ENCODE peak calls at places on chromosomes 12 and 14, in seven cellular contexts. One of them, this sample, is unnamed.
A peak's percentile ranks its signal among the peaks of the same experiment; 100 is the strongest.

GRCh38 chr12:50924439-50925341 is 27.7 kb upstream of the HIGD1C start:
- DNase-seq in astrocyte of the spinal cord: peak; percentile 98
- DNase-seq in ovary: peak; percentile 85
- DNase-seq in cardiac fibroblast: peak; percentile 96
- DNase-seq in fibroblast of lung: peak; percentile 91
- DNase-seq in BJ: peak; percentile 44
- DNase-seq in endothelial cell of umbilical vein: peak; percentile 94
- DNase-seq in this sample: no peak

GRCh38 chr12:120118710-120119097 is 2.2 kb upstream of the RAB35 start:
- DNase-seq in ovary: no peak
- DNase-seq in cardiac fibroblast: peak; percentile 54
- DNase-seq in BJ: peak; percentile 53
- DNase-seq in endothelial cell of umbilical vein: peak; percentile 67
- DNase-seq in astrocyte of the spinal cord: no peak
- DNase-seq in fibroblast of lung: peak; percentile 20
- DNase-seq in this sample: peak; percentile 37

GRCh38 chr14:61451491-61451890 is 130.1 kb downstream of the PRKCH start:
- DNase-seq in astrocyte of the spinal cord: no peak
- DNase-seq in fibroblast of lung: no peak
- DNase-seq in cardiac fibroblast: no peak
- DNase-seq in ovary: no peak
- DNase-seq in endothelial cell of umbilical vein: no peak
- DNase-seq in BJ: no peak
- DNase-seq in this sample: no peak

GRCh38 chr12:109069307-109070231 is 17.2 kb downstream of the USP30 start:
- DNase-seq in BJ: no peak
- DNase-seq in astrocyte of the spinal cord: no peak
- DNase-seq in endothelial cell of umbilical vein: no peak
- DNase-seq in cardiac fibroblast: no peak
- DNase-seq in ovary: no peak
- DNase-seq in fibroblast of lung: no peak
- DNase-seq in this sample: no peak

GRCh38 chr12:27531916-27532315 is 7.9 kb downstream of the PPFIBP1 start:
- DNase-seq in BJ: no peak
- DNase-seq in endothelial cell of umbilical vein: no peak
- DNase-seq in fibroblast of lung: no peak
- DNase-seq in astrocyte of the spinal cord: no peak
- DNase-seq in cardiac fibroblast: peak; percentile 51
- DNase-seq in ovary: no peak
- DNase-seq in this sample: no peak

GRCh38 chr12:107331912-107332311 is 238.6 kb upstream of the CRY1 start:
- DNase-seq in cardiac fibroblast: peak; percentile 8
- DNase-seq in BJ: no peak
- DNase-seq in fibroblast of lung: no peak
- DNase-seq in endothelial cell of umbilical vein: no peak
- DNase-seq in ovary: no peak
- DNase-seq in astrocyte of the spinal cord: no peak
- DNase-seq in this sample: no peak

GRCh38 chr14:52052289-52052943 is 16.4 kb downstream of the NID2 start:
- DNase-seq in fibroblast of lung: peak; percentile 86
- DNase-seq in astrocyte of the spinal cord: no peak
- DNase-seq in cardiac fibroblast: peak; percentile 90
- DNase-seq in ovary: no peak
- DNase-seq in BJ: peak; percentile 84
- DNase-seq in endothelial cell of umbilical vein: no peak
- DNase-seq in this sample: peak; percentile 77

GRCh38 chr14:22634233-22634632 is 9.9 kb downstream of the OR6J1 start:
- DNase-seq in endothelial cell of umbilical vein: no peak
- DNase-seq in astrocyte of the spinal cord: no peak
- DNase-seq in BJ: no peak
- DNase-seq in ovary: no peak
- DNase-seq in cardiac fibroblast: no peak
- DNase-seq in fibroblast of lung: no peak
- DNase-seq in this sample: no peak

GRCh38 chr14:67187826-67188225 is 1.4 kb upstream of the GARIN2 start:
- DNase-seq in cardiac fibroblast: peak; percentile 69
- DNase-seq in ovary: no peak
- DNase-seq in fibroblast of lung: peak; percentile 97
- DNase-seq in astrocyte of the spinal cord: peak; percentile 86
- DNase-seq in BJ: no peak
- DNase-seq in endothelial cell of umbilical vein: no peak
- DNase-seq in this sample: peak; percentile 31

GRCh38 chr14:104343690-104344640 is 205.6 kb downstream of the KIF26A start:
- DNase-seq in ovary: peak; percentile 8
- DNase-seq in BJ: no peak
- DNase-seq in astrocyte of the spinal cord: no peak
- DNase-seq in fibroblast of lung: no peak
- DNase-seq in cardiac fibroblast: no peak
- DNase-seq in endothelial cell of umbilical vein: no peak
- DNase-seq in this sample: no peak

GRCh38 chr12:115873416-115874082 is 403.9 kb downstream of the MED13L start:
- DNase-seq in cardiac fibroblast: no peak
- DNase-seq in fibroblast of lung: no peak
- DNase-seq in ovary: no peak
- DNase-seq in astrocyte of the spinal cord: no peak
- DNase-seq in BJ: no peak
- DNase-seq in endothelial cell of umbilical vein: no peak
- DNase-seq in this sample: no peak

GRCh38 chr12:1995205-1995896 is 8.9 kb downstream of the DCP1B start:
- DNase-seq in ovary: no peak
- DNase-seq in fibroblast of lung: no peak
- DNase-seq in endothelial cell of umbilical vein: no peak
- DNase-seq in cardiac fibroblast: no peak
- DNase-seq in BJ: no peak
- DNase-seq in astrocyte of the spinal cord: no peak
- DNase-seq in this sample: no peak

GRCh38 chr12:132389066-132389465 is 59.7 kb upstream of the GALNT9 start:
- DNase-seq in astrocyte of the spinal cord: no peak
- DNase-seq in cardiac fibroblast: no peak
- DNase-seq in ovary: no peak
- DNase-seq in fibroblast of lung: no peak
- DNase-seq in endothelial cell of umbilical vein: no peak
- DNase-seq in BJ: no peak
- DNase-seq in this sample: no peak

GRCh38 chr12:62128186-62128965 is 131.8 kb upstream of the USP15 start:
- DNase-seq in cardiac fibroblast: no peak
- DNase-seq in endothelial cell of umbilical vein: peak; percentile 83
- DNase-seq in astrocyte of the spinal cord: no peak
- DNase-seq in BJ: no peak
- DNase-seq in ovary: no peak
- DNase-seq in fibroblast of lung: no peak
- DNase-seq in this sample: no peak

GRCh38 chr12:62758216-62758615 is 176.7 kb downstream of the PPM1H start:
- DNase-seq in fibroblast of lung: peak; percentile 80
- DNase-seq in ovary: no peak
- DNase-seq in endothelial cell of umbilical vein: no peak
- DNase-seq in BJ: no peak
- DNase-seq in astrocyte of the spinal cord: peak; percentile 87
- DNase-seq in cardiac fibroblast: peak; percentile 51
- DNase-seq in this sample: peak; percentile 57

GRCh38 chr14:27559848-27560247 is 962.0 kb upstream of the NOVA1 start:
- DNase-seq in astrocyte of the spinal cord: no peak
- DNase-seq in ovary: no peak
- DNase-seq in endothelial cell of umbilical vein: no peak
- DNase-seq in cardiac fibroblast: no peak
- DNase-seq in BJ: no peak
- DNase-seq in fibroblast of lung: no peak
- DNase-seq in this sample: no peak

GRCh38 chr12:89664441-89664840 is 44.2 kb downstream of the ATP2B1 start:
- DNase-seq in BJ: no peak
- DNase-seq in ovary: no peak
- DNase-seq in endothelial cell of umbilical vein: no peak
- DNase-seq in fibroblast of lung: no peak
- DNase-seq in astrocyte of the spinal cord: no peak
- DNase-seq in cardiac fibroblast: no peak
- DNase-seq in this sample: no peak

GRCh38 chr12:52677671-52678070 is 2.5 kb downstream of the KRT1 start:
- DNase-seq in ovary: no peak
- DNase-seq in cardiac fibroblast: no peak
- DNase-seq in astrocyte of the spinal cord: no peak
- DNase-seq in BJ: no peak
- DNase-seq in endothelial cell of umbilical vein: no peak
- DNase-seq in fibroblast of lung: no peak
- DNase-seq in this sample: no peak

GRCh38 chr14:81166126-81166525 is 54.6 kb downstream of the GTF2A1 start:
- DNase-seq in astrocyte of the spinal cord: no peak
- DNase-seq in fibroblast of lung: no peak
- DNase-seq in ovary: no peak
- DNase-seq in endothelial cell of umbilical vein: no peak
- DNase-seq in BJ: no peak
- DNase-seq in cardiac fibroblast: no peak
- DNase-seq in this sample: no peak

GRCh38 chr14:32620303-32620702 is 291.2 kb downstream of the AKAP6 start:
- DNase-seq in astrocyte of the spinal cord: no peak
- DNase-seq in endothelial cell of umbilical vein: no peak
- DNase-seq in ovary: no peak
- DNase-seq in BJ: no peak
- DNase-seq in fibroblast of lung: peak; percentile 57
- DNase-seq in cardiac fibroblast: peak; percentile 67
- DNase-seq in this sample: no peak

GRCh38 chr12:15289192-15289591 is 33.1 kb upstream of the PTPRO start:
- DNase-seq in endothelial cell of umbilical vein: no peak
- DNase-seq in ovary: no peak
- DNase-seq in fibroblast of lung: peak; percentile 34
- DNase-seq in BJ: no peak
- DNase-seq in astrocyte of the spinal cord: peak; percentile 14
- DNase-seq in cardiac fibroblast: no peak
- DNase-seq in this sample: no peak

GRCh38 chr12:3165311-3165931 is 88.2 kb downstream of the TSPAN9 start:
- DNase-seq in ovary: no peak
- DNase-seq in cardiac fibroblast: no peak
- DNase-seq in fibroblast of lung: no peak
- DNase-seq in BJ: no peak
- DNase-seq in astrocyte of the spinal cord: no peak
- DNase-seq in endothelial cell of umbilical vein: no peak
- DNase-seq in this sample: no peak
- TF ChIP-seq CTCF in ovary: no peak
- TF ChIP-seq CTCF in cardiac fibroblast: no peak
- TF ChIP-seq CTCF in fibroblast of lung: no peak
- TF ChIP-seq CTCF in BJ: no peak
- TF ChIP-seq CTCF in astrocyte of the spinal cord: no peak
- TF ChIP-seq CTCF in endothelial cell of umbilical vein: no peak
- TF ChIP-seq CTCF in this sample: no peak

DNA sequence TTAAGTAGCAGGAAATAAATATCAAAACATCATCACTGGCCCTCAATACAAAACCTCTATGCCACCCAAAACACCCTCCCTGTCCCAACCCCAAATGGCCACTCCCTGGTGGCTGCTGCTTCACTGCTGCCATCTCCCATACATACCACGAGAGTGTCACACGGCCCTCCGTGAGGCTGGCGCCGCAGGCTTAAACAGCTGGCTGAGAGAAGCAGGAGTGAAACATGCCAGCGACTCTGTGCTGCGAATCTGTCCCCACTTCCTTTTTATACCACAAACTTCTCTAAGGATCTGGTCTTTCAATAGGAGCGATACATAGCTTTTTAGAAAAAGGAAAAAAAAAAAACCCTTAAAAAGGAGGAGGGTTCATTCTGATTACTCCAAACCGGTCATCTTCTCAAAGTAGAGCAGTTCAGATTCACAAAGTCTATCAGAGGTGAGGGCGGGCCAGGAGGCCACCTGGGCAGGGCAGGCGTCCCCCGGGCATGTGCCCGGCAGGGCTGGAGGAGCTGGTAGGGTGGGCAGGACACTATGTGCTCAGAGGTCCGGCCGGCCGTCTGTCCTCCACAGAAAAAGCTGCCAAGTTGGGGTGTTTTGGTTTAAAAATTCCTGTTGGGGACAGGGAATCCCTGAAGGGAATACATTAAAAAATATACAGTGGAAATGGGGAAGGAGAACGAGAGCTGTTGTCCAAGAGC is 26.5 kb downstream of the MAX start:
- DNase-seq in cardiac fibroblast: no peak
- DNase-seq in astrocyte of the spinal cord: no peak
- DNase-seq in ovary: no peak
- DNase-seq in BJ: no peak
- DNase-seq in fibroblast of lung: no peak
- DNase-seq in endothelial cell of umbilical vein: no peak
- DNase-seq in this sample: no peak
- H3K4me3 ChIP-seq in cardiac fibroblast: no peak overlapping the region
- H3K4me3 ChIP-seq in astrocyte of the spinal cord: no peak overlapping the region
- H3K4me3 ChIP-seq in ovary: no peak overlapping the region
- H3K4me3 ChIP-seq in BJ: no peak overlapping the region
- H3K4me3 ChIP-seq in fibroblast of lung: no peak overlapping the region
- H3K4me3 ChIP-seq in endothelial cell of umbilical vein: no peak overlapping the region
- H3K4me3 ChIP-seq in this sample: no peak overlapping the region

GRCh38 chr12:82519508-82519907 is 161.2 kb downstream of the METTL25 start:
- DNase-seq in fibroblast of lung: no peak
- DNase-seq in astrocyte of the spinal cord: no peak
- DNase-seq in BJ: no peak
- DNase-seq in ovary: no peak
- DNase-seq in endothelial cell of umbilical vein: no peak
- DNase-seq in cardiac fibroblast: no peak
- DNase-seq in this sample: no peak

GRCh38 chr12:82522285-82522684 is 164.0 kb downstream of the METTL25 start:
- DNase-seq in astrocyte of the spinal cord: no peak
- DNase-seq in fibroblast of lung: no peak
- DNase-seq in ovary: no peak
- DNase-seq in cardiac fibroblast: no peak
- DNase-seq in endothelial cell of umbilical vein: no peak
- DNase-seq in BJ: no peak
- DNase-seq in this sample: no peak

GRCh38 chr12:82522762-82523161 is 163.9 kb upstream of the TMTC2 start:
- DNase-seq in astrocyte of the spinal cord: no peak
- DNase-seq in cardiac fibroblast: no peak
- DNase-seq in endothelial cell of umbilical vein: no peak
- DNase-seq in fibroblast of lung: no peak
- DNase-seq in BJ: no peak
- DNase-seq in ovary: no peak
- DNase-seq in this sample: no peak

GRCh38 chr12:82517808-82518207 is 159.5 kb downstream of the METTL25 start:
- DNase-seq in BJ: no peak
- DNase-seq in ovary: no peak
- DNase-seq in cardiac fibroblast: no peak
- DNase-seq in fibroblast of lung: no peak
- DNase-seq in endothelial cell of umbilical vein: no peak
- DNase-seq in astrocyte of the spinal cord: no peak
- DNase-seq in this sample: no peak

DNA sequence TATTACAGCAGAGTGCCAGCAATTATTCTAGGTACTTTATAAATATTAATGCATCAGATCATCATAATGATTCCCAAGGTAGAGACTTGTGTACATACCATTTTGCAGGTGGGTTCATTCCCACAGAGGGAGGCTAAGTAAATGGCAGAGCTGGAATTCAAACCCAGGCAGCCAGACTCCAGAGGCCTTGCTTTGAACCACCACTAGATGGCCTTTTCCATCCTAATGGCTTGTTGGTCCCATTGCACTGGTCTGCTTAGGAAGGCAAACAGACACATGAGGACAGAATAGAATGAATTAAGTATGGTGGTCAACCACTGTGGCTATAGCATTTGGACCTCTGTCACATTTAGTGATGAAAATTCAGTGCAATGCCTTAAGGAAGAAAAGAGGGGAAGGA is 158.7 kb downstream of the METTL25 start:
- DNase-seq in astrocyte of the spinal cord: no peak
- DNase-seq in fibroblast of lung: no peak
- DNase-seq in ovary: no peak
- DNase-seq in BJ: no peak
- DNase-seq in cardiac fibroblast: peak; percentile 5
- DNase-seq in endothelial cell of umbilical vein: no peak
- DNase-seq in this sample: no peak
- TF ChIP-seq CTCF in astrocyte of the spinal cord: peak; percentile 46
- TF ChIP-seq CTCF in fibroblast of lung: peak; percentile 52
- TF ChIP-seq CTCF in ovary: no peak
- TF ChIP-seq CTCF in BJ: peak; percentile 49
- TF ChIP-seq CTCF in cardiac fibroblast: peak; percentile 48
- TF ChIP-seq CTCF in endothelial cell of umbilical vein: peak; percentile 47
- TF ChIP-seq CTCF in this sample: peak; percentile 23

GRCh38 chr12:48980389-48980952 is 2.3 kb downstream of the WNT1 start:
- DNase-seq in fibroblast of lung: no peak
- DNase-seq in astrocyte of the spinal cord: no peak
- DNase-seq in BJ: no peak
- DNase-seq in cardiac fibroblast: no peak
- DNase-seq in ovary: no peak
- DNase-seq in endothelial cell of umbilical vein: no peak
- DNase-seq in this sample: no peak
- H3K4me3 ChIP-seq in fibroblast of lung: no peak overlapping the region
- H3K4me3 ChIP-seq in astrocyte of the spinal cord: no peak overlapping the region
- H3K4me3 ChIP-seq in BJ: no peak overlapping the region
- H3K4me3 ChIP-seq in cardiac fibroblast: no peak overlapping the region
- H3K4me3 ChIP-seq in ovary: peak overlapping the region; percentile 12
- H3K4me3 ChIP-seq in endothelial cell of umbilical vein: no peak overlapping the region
- H3K4me3 ChIP-seq in this sample: no peak overlapping the region

This sample was measured in AG04449.